ENCODE peak calls at places on chromosomes 2 and 18, in four cellular contexts. N is Caco-2, V is HepG2, L is A549. Q is an unnamed sample.

GRCh38 chr18:12376034-12376717 is 851 bp downstream of the AFG3L2 start:
- DNase-seq in N (peak; percentile 50), V (peak; percentile 35), L (peak; percentile 14), Q (peak; percentile 85)

GRCh38 chr2:140199312-140199711 is 1419.1 kb upstream of the NXPH2 start:
- DNase-seq in N (no peak), V (no peak), L (no peak), Q (no peak)

GRCh38 chr18:57469884-57470283 is 34.7 kb downstream of the ONECUT2 start:
- DNase-seq in N (no peak), V (no peak), L (no peak), Q (no peak)

GRCh38 chr18:59549797-59550516 is 147.3 kb downstream of the CCBE1 start:
- DNase-seq in N (no peak), V (no peak), L (no peak), Q (no peak)

GRCh38 chr2:33071591-33071990 is 124.8 kb downstream of the LTBP1 start:
- DNase-seq in N (no peak), V (no peak), L (no peak), Q (no peak)

GRCh38 chr18:26909599-26910290 is 44.2 kb upstream of the AQP4 start:
- DNase-seq in N (no peak), V (peak; percentile 1), L (no peak), Q (no peak)

GRCh38 chr2:220279372-220279771 is 651.9 kb downstream of the SLC4A3 start:
- DNase-seq in N (no peak), V (no peak), L (peak; percentile 62), Q (no peak)

GRCh38 chr2:39625927-39626270 is 39.8 kb upstream of the TMEM178A start:
- DNase-seq in N (no peak), V (no peak), L (no peak), Q (no peak)

GRCh38 chr2:27653397-27653796 is 10.0 kb downstream of the SUPT7L start:
- DNase-seq in N (no peak), V (no peak), L (no peak), Q (no peak)

GRCh38 chr18:49127606-49128190 is 176.9 kb upstream of the SMAD7 start:
- DNase-seq in N (no peak), V (no peak), L (no peak), Q (no peak)

GRCh38 chr2:67572721-67573485 is 175.8 kb downstream of the ETAA1 start:
- DNase-seq in N (no peak), V (no peak), L (peak; percentile 54), Q (no peak)

GRCh38 chr2:63486861-63487290 is 101.4 kb downstream of the WDPCP start:
- DNase-seq in N (no peak), V (no peak), L (peak; percentile 16), Q (no peak)

GRCh38 chr2:43950383-43951008 is 45.3 kb downstream of the LRPPRC start:
- DNase-seq in N (no peak), V (peak; percentile 54), L (peak; percentile 69), Q (no peak)

GRCh38 chr2:170498559-170498958 is 216.6 kb upstream of the SP5 start:
- DNase-seq in N (no peak), V (no peak), L (no peak), Q (no peak)

DNA sequence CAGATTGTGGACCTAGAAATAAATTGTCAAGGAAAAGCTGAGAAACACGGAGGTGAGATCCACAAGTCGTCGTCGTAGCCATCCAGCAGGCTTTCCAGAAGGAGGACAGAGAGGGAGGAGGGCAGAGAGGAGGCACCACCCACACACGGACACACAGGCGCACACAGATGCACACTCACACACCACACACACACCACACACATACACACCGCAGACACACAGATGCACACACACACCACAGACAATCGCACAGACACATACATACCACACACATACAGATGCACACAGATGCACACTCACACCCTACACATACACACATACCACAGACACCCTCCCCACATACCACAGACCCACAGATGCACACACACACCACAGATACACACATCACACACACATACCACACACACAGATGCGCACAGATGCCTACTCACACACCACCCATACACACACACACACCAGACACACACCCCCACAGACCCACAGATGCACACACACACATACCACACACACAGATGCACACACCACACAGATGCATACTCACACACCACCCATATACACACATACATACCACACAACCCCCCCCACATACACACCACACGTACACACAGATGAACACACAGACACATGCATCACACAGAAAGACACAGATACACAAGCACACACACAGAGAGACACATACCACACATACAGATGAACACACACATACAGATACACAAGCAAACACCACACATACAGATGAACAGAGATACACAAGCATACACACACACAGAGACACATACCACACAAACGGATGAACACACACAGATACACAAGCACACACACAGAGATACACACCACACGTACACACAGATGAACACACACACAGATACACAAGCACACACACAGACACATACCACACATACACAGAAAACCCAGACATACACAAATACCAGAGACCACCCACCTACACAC is 12.7 kb upstream of the BOK start:
- DNase-seq in N (no peak), V (no peak), L (no peak), Q (peak; percentile 12)
- H3K4me3 ChIP-seq in N (no peak overlapping the region), V (no peak overlapping the region), L (no peak overlapping the region), Q (no peak overlapping the region)

DNA sequence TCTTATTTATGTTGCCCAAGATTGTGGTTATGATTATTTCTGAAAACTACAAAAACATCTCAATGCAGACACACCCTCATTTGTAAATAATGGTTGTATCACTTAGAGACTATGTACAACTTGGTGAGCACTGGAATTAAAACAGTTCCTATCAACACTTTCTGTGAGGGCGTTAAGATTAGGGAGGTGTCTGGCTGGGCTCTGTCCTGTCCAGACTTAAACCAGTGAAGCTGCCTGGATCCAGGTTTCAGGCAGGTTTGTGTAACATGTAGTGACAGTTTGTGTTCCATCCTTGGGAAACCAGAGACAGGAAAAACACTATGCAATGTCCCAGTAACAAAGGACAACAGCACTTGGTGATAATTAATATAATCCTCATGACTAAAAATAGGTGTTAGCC is 49.6 kb downstream of the CTAGE1 start:
- DNase-seq in N (no peak), V (no peak), L (no peak), Q (no peak)
- H3K4me3 ChIP-seq in N (no peak overlapping the region), V (no peak overlapping the region), L (no peak overlapping the region), Q (no peak overlapping the region)

DNA sequence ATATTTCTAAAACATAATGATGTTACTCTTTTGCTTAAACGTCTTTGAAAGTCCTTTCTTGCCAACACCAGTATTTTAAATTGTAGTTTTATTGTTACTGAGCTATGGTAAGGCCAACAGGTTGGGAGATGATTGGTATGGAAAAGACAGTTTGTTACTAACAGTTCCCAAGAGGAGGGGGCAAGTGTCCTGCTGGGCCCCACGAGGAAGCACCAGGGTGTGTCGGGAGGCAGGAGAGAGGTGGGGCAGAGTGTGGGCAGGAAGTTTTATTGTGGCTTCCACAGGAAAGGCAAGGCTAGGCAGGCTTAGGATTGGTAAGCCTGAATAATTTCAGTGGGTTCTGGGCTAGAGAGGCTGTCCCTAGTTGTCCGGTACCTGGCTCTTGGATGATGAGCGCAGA is 134.3 kb downstream of the SOCS6 start:
- DNase-seq in N (no peak), V (no peak), L (no peak), Q (no peak)
- H3K4me3 ChIP-seq in N (no peak overlapping the region), V (no peak overlapping the region), L (no peak overlapping the region), Q (no peak overlapping the region)

DNA sequence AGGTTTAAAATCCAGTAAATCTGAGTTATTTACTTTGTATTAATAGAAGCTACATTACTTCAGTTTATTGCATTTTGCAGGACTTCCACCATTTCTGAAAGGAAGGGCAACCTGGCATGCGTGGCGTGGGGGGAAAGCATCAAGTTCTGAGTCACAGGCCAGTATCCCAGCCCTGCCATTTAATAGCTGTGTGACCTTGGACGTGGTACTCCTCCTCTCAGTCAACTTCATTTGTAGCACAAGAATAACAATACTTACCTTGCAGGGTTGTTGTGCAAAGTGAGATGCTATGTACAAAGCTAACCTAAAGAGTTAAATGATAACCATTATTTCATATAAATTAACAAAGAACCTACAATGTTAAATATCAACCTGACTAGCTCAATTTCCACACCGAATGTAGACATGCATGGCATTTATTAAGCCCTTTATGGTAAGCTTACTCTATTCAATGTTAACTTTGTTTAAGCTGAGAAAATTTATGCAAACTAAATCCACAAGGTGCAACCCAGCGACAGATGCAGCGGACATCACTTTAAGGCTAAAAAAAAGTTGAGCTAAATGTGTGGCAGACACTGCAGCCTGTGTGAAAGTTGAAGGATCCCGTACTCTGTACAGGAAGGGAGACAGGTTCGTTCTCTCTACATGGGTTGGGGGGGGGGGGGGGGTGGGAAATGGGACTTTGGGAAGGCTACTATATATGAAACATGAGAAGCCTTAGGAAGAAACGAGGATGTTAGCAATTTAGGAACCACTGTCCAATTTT is 17.2 kb upstream of the STPG4 start:
- DNase-seq in N (no peak), V (peak; percentile 72), L (peak; percentile 68), Q (no peak)
- H3K4me3 ChIP-seq in N (no peak overlapping the region), V (peak overlapping the region; percentile 99), L (peak overlapping the region; percentile 97), Q (peak overlapping the region; percentile 93)

Q was measured in spleen.